ENCODE peak calls at places on chromosomes 11 and 22, in ten cellular contexts. One of them, this sample, is unnamed.

GRCh38 chr11:7909585-7910325 is 21.3 kb downstream of the OR10A6 start:
- DNase-seq in upper lobe of left lung: no peak
- DNase-seq in transverse colon: no peak
- DNase-seq in suprapubic skin: no peak
- DNase-seq in K562: no peak
- DNase-seq in SK-N-SH: no peak
- DNase-seq in stomach: no peak
- DNase-seq in HepG2: no peak
- DNase-seq in sigmoid colon: no peak
- DNase-seq in GM12878: no peak
- DNase-seq in this sample: no peak

GRCh38 chr22:43273902-43274484 is 69.2 kb downstream of the SCUBE1 start:
- DNase-seq in upper lobe of left lung: peak; percentile 57
- DNase-seq in transverse colon: no peak
- DNase-seq in suprapubic skin: no peak
- DNase-seq in K562: peak; percentile 63
- DNase-seq in SK-N-SH: peak; percentile 78
- DNase-seq in stomach: peak; percentile 47
- DNase-seq in HepG2: peak; percentile 47
- DNase-seq in sigmoid colon: no peak
- DNase-seq in GM12878: peak; percentile 13
- DNase-seq in this sample: no peak

GRCh38 chr11:69403556-69404215 is 77.8 kb upstream of the LINC01488 start:
- DNase-seq in upper lobe of left lung: no peak
- DNase-seq in transverse colon: no peak
- DNase-seq in suprapubic skin: no peak
- DNase-seq in K562: no peak
- DNase-seq in SK-N-SH: no peak
- DNase-seq in stomach: no peak
- DNase-seq in HepG2: no peak
- DNase-seq in sigmoid colon: no peak
- DNase-seq in GM12878: no peak
- DNase-seq in this sample: no peak

GRCh38 chr11:71452354-71453020 is 516 bp upstream of the NADSYN1 start:
- DNase-seq in upper lobe of left lung: peak; percentile 66
- DNase-seq in transverse colon: peak; percentile 71
- DNase-seq in suprapubic skin: peak; percentile 79
- DNase-seq in K562: no peak
- DNase-seq in SK-N-SH: no peak
- DNase-seq in stomach: peak; percentile 63
- DNase-seq in HepG2: peak; percentile 11
- DNase-seq in sigmoid colon: peak; percentile 77
- DNase-seq in GM12878: no peak
- DNase-seq in this sample: no peak

GRCh38 chr22:41146573-41146972 is 54.2 kb downstream of the EP300 start:
- DNase-seq in upper lobe of left lung: no peak
- DNase-seq in transverse colon: no peak
- DNase-seq in suprapubic skin: no peak
- DNase-seq in K562: no peak
- DNase-seq in SK-N-SH: no peak
- DNase-seq in stomach: no peak
- DNase-seq in HepG2: no peak
- DNase-seq in sigmoid colon: no peak
- DNase-seq in GM12878: no peak
- DNase-seq in this sample: no peak

GRCh38 chr11:10489444-10489785 is 34.4 kb downstream of the AMPD3 start:
- DNase-seq in upper lobe of left lung: no peak
- DNase-seq in transverse colon: no peak
- DNase-seq in suprapubic skin: no peak
- DNase-seq in K562: no peak
- DNase-seq in SK-N-SH: no peak
- DNase-seq in stomach: no peak
- DNase-seq in HepG2: no peak
- DNase-seq in sigmoid colon: no peak
- DNase-seq in GM12878: no peak
- DNase-seq in this sample: no peak

GRCh38 chr11:36333897-36334296 is 37.8 kb downstream of the PRR5L start:
- DNase-seq in upper lobe of left lung: no peak
- DNase-seq in transverse colon: no peak
- DNase-seq in suprapubic skin: no peak
- DNase-seq in K562: peak; percentile 68
- DNase-seq in SK-N-SH: peak; percentile 36
- DNase-seq in stomach: no peak
- DNase-seq in HepG2: no peak
- DNase-seq in sigmoid colon: no peak
- DNase-seq in GM12878: no peak
- DNase-seq in this sample: peak; percentile 42

GRCh38 chr22:44729391-44730012 is 22.9 kb upstream of the ARHGAP8 start:
- DNase-seq in upper lobe of left lung: no peak
- DNase-seq in transverse colon: no peak
- DNase-seq in suprapubic skin: no peak
- DNase-seq in K562: no peak
- DNase-seq in SK-N-SH: peak; percentile 95
- DNase-seq in stomach: no peak
- DNase-seq in HepG2: no peak
- DNase-seq in sigmoid colon: peak; percentile 84
- DNase-seq in GM12878: no peak
- DNase-seq in this sample: no peak

GRCh38 chr11:35014352-35014751 is 97.9 kb downstream of the PDHX start:
- DNase-seq in upper lobe of left lung: no peak
- DNase-seq in transverse colon: no peak
- DNase-seq in suprapubic skin: no peak
- DNase-seq in K562: no peak
- DNase-seq in SK-N-SH: no peak
- DNase-seq in stomach: no peak
- DNase-seq in HepG2: no peak
- DNase-seq in sigmoid colon: no peak
- DNase-seq in GM12878: no peak
- DNase-seq in this sample: no peak

GRCh38 chr22:34993548-34993947 is 72.4 kb upstream of the ISX start:
- DNase-seq in upper lobe of left lung: no peak
- DNase-seq in transverse colon: no peak
- DNase-seq in suprapubic skin: no peak
- DNase-seq in K562: no peak
- DNase-seq in SK-N-SH: peak; percentile 8
- DNase-seq in stomach: no peak
- DNase-seq in HepG2: no peak
- DNase-seq in sigmoid colon: no peak
- DNase-seq in GM12878: no peak
- DNase-seq in this sample: no peak

GRCh38 chr11:13596601-13597000 is 71.9 kb upstream of the FAR1 start:
- DNase-seq in upper lobe of left lung: no peak
- DNase-seq in transverse colon: no peak
- DNase-seq in suprapubic skin: no peak
- DNase-seq in K562: no peak
- DNase-seq in SK-N-SH: no peak
- DNase-seq in stomach: no peak
- DNase-seq in HepG2: no peak
- DNase-seq in sigmoid colon: no peak
- DNase-seq in GM12878: no peak
- DNase-seq in this sample: no peak

GRCh38 chr11:3157381-3158130 is 7.6 kb downstream of the OSBPL5 start:
- DNase-seq in upper lobe of left lung: no peak
- DNase-seq in transverse colon: no peak
- DNase-seq in suprapubic skin: no peak
- DNase-seq in K562: no peak
- DNase-seq in SK-N-SH: no peak
- DNase-seq in stomach: no peak
- DNase-seq in HepG2: no peak
- DNase-seq in sigmoid colon: peak; percentile 64
- DNase-seq in GM12878: no peak
- DNase-seq in this sample: no peak

GRCh38 chr11:35103366-35104194 is 35.4 kb upstream of the CD44 start:
- DNase-seq in upper lobe of left lung: no peak
- DNase-seq in transverse colon: no peak
- DNase-seq in suprapubic skin: no peak
- DNase-seq in K562: no peak
- DNase-seq in SK-N-SH: no peak
- DNase-seq in stomach: no peak
- DNase-seq in HepG2: no peak
- DNase-seq in sigmoid colon: no peak
- DNase-seq in GM12878: no peak
- DNase-seq in this sample: no peak

DNA sequence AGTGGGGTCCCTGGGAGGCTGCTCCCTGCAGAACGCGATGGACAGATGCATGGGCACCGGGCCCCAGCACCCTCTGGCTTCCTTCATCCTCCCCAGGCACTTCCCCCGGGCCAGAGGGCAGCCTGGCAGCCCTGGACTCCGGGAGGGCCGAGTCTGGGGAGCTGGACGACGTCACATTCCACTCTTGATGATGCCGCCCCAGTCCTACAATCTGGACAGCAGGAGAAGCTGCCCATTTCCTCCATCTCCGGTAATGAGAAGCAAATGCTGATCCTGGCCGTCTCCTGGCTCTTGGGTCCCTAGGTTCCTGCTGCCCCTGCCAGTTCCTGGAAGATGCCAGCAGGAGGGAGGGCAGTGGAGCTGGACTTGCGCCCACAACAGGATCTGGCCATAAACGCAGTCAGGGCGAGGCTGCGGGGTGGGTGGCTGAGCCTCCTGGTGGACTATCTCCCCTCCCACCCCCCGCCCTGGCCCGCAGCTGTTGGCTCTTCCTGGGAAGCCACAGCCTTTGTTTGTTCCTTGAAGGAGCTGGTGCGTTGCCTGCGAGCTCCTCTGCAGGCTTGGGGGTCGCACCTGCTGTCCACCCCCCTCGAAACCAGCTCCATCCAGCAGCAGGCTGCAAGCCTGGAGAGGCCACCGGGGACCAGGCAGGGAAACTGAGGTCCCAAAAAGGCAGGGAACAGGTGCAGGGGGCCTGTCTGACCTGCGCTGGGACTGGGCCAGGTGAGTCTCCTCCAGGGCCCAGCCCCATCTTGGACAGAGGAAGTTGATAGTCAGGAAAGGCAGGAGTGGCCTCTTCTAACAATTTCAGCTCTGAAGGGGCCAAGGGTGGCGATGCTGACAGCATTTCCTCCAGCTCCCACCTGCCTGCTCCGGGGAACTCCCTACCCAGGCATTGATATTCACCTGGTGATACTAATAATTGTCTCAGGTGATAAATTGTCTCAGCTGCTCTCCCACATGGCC is 17.9 kb upstream of the MUC6 start:
- DNase-seq in upper lobe of left lung: no peak
- DNase-seq in transverse colon: peak; percentile 87
- DNase-seq in suprapubic skin: no peak
- DNase-seq in K562: no peak
- DNase-seq in SK-N-SH: peak; percentile 85
- DNase-seq in stomach: peak; percentile 66
- DNase-seq in HepG2: no peak
- DNase-seq in sigmoid colon: peak; percentile 59
- DNase-seq in GM12878: no peak
- DNase-seq in this sample: no peak
- TF ChIP-seq EP300 in upper lobe of left lung: no peak
- TF ChIP-seq EP300 in transverse colon: no peak
- TF ChIP-seq EP300 in suprapubic skin: no peak
- TF ChIP-seq EP300 in K562: no peak
- TF ChIP-seq EP300 in SK-N-SH: no peak
- TF ChIP-seq EP300 in stomach: no peak
- TF ChIP-seq EP300 in HepG2: no peak
- TF ChIP-seq EP300 in sigmoid colon: no peak
- TF ChIP-seq EP300 in GM12878: no peak
- TF ChIP-seq EP300 in this sample: no peak

GRCh38 chr11:46075168-46075567 is 46.1 kb downstream of the PHF21A start:
- DNase-seq in upper lobe of left lung: no peak
- DNase-seq in transverse colon: no peak
- DNase-seq in suprapubic skin: no peak
- DNase-seq in K562: peak; percentile 48
- DNase-seq in SK-N-SH: no peak
- DNase-seq in stomach: no peak
- DNase-seq in HepG2: no peak
- DNase-seq in sigmoid colon: no peak
- DNase-seq in GM12878: no peak
- DNase-seq in this sample: no peak
- TF ChIP-seq POLR2AphosphoS5 in upper lobe of left lung: no peak
- TF ChIP-seq POLR2AphosphoS5 in transverse colon: no peak
- TF ChIP-seq POLR2AphosphoS5 in suprapubic skin: no peak
- TF ChIP-seq POLR2AphosphoS5 in K562: peak; percentile 75
- TF ChIP-seq POLR2AphosphoS5 in SK-N-SH: no peak
- TF ChIP-seq POLR2AphosphoS5 in stomach: peak; percentile 40
- TF ChIP-seq POLR2AphosphoS5 in HepG2: no peak
- TF ChIP-seq POLR2AphosphoS5 in sigmoid colon: no peak
- TF ChIP-seq POLR2AphosphoS5 in GM12878: no peak
- TF ChIP-seq POLR2AphosphoS5 in this sample: no peak

GRCh38 chr11:31492320-31492913 is 17.0 kb downstream of the IMMP1L start:
- DNase-seq in upper lobe of left lung: no peak
- DNase-seq in transverse colon: no peak
- DNase-seq in suprapubic skin: no peak
- DNase-seq in K562: no peak
- DNase-seq in SK-N-SH: no peak
- DNase-seq in stomach: no peak
- DNase-seq in HepG2: no peak
- DNase-seq in sigmoid colon: no peak
- DNase-seq in GM12878: no peak
- DNase-seq in this sample: no peak
- TF ChIP-seq EP300 in upper lobe of left lung: no peak
- TF ChIP-seq EP300 in transverse colon: no peak
- TF ChIP-seq EP300 in suprapubic skin: no peak
- TF ChIP-seq EP300 in K562: no peak
- TF ChIP-seq EP300 in SK-N-SH: no peak
- TF ChIP-seq EP300 in stomach: no peak
- TF ChIP-seq EP300 in HepG2: no peak
- TF ChIP-seq EP300 in sigmoid colon: no peak
- TF ChIP-seq EP300 in GM12878: no peak
- TF ChIP-seq EP300 in this sample: no peak

GRCh38 chr22:30296851-30297250 is 7.5 kb upstream of the CASTOR1 start:
- DNase-seq in upper lobe of left lung: peak; percentile 84
- DNase-seq in transverse colon: no peak
- DNase-seq in suprapubic skin: no peak
- DNase-seq in K562: no peak
- DNase-seq in SK-N-SH: no peak
- DNase-seq in stomach: no peak
- DNase-seq in HepG2: no peak
- DNase-seq in sigmoid colon: no peak
- DNase-seq in GM12878: no peak
- DNase-seq in this sample: no peak

GRCh38 chr22:30296324-30296723 is 7.0 kb upstream of the CASTOR1 start:
- DNase-seq in upper lobe of left lung: no peak
- DNase-seq in transverse colon: no peak
- DNase-seq in suprapubic skin: no peak
- DNase-seq in K562: no peak
- DNase-seq in SK-N-SH: no peak
- DNase-seq in stomach: no peak
- DNase-seq in HepG2: no peak
- DNase-seq in sigmoid colon: no peak
- DNase-seq in GM12878: no peak
- DNase-seq in this sample: no peak

GRCh38 chr22:30299322-30299721 is 10.0 kb upstream of the CASTOR1 start:
- DNase-seq in upper lobe of left lung: no peak
- DNase-seq in transverse colon: no peak
- DNase-seq in suprapubic skin: no peak
- DNase-seq in K562: no peak
- DNase-seq in SK-N-SH: no peak
- DNase-seq in stomach: no peak
- DNase-seq in HepG2: no peak
- DNase-seq in sigmoid colon: no peak
- DNase-seq in GM12878: no peak
- DNase-seq in this sample: no peak

GRCh38 chr22:30297276-30298004 is 8.1 kb upstream of the CASTOR1 start:
- DNase-seq in upper lobe of left lung: no peak
- DNase-seq in transverse colon: no peak
- DNase-seq in suprapubic skin: no peak
- DNase-seq in K562: no peak
- DNase-seq in SK-N-SH: no peak
- DNase-seq in stomach: no peak
- DNase-seq in HepG2: no peak
- DNase-seq in sigmoid colon: no peak
- DNase-seq in GM12878: no peak
- DNase-seq in this sample: no peak

GRCh38 chr22:30298005-30298701 is 8.8 kb upstream of the CASTOR1 start:
- DNase-seq in upper lobe of left lung: peak; percentile 87
- DNase-seq in transverse colon: peak; percentile 59
- DNase-seq in suprapubic skin: no peak
- DNase-seq in K562: no peak
- DNase-seq in SK-N-SH: no peak
- DNase-seq in stomach: peak; percentile 78
- DNase-seq in HepG2: no peak
- DNase-seq in sigmoid colon: no peak
- DNase-seq in GM12878: no peak
- DNase-seq in this sample: no peak
- TF ChIP-seq POLR2AphosphoS5 in upper lobe of left lung: peak; percentile 61
- TF ChIP-seq POLR2AphosphoS5 in transverse colon: peak; percentile 18
- TF ChIP-seq POLR2AphosphoS5 in suprapubic skin: no peak
- TF ChIP-seq POLR2AphosphoS5 in K562: no peak
- TF ChIP-seq POLR2AphosphoS5 in SK-N-SH: no peak
- TF ChIP-seq POLR2AphosphoS5 in stomach: peak; percentile 78
- TF ChIP-seq POLR2AphosphoS5 in HepG2: no peak
- TF ChIP-seq POLR2AphosphoS5 in sigmoid colon: peak; percentile 59
- TF ChIP-seq POLR2AphosphoS5 in GM12878: no peak
- TF ChIP-seq POLR2AphosphoS5 in this sample: no peak